ENCODE peak calls at places on chromosomes 4 and X, in four cellular contexts. L is GM12878, C is HepG2, S is H1. E is an unnamed sample. For H3K4me1, the result is how much of the 10 kb centered on the place peaks cover.

GRCh38 chr4:69823481-69824186 is 36.3 kb downstream of the SULT1E1 start:
- DNase-seq in L (no peak), C (peak), S (no peak), E (peak)

GRCh38 chr4:98546910-98547544 is 111.4 kb downstream of the TSPAN5 start:
- DNase-seq in L (no peak), C (no peak), S (no peak), E (no peak)

GRCh38 chrX:148691456-148691855 is 191.0 kb downstream of the AFF2 start:
- DNase-seq in L (no peak), C (no peak), S (no peak), E (no peak)

GRCh38 chr4:118289794-118290193 is 63.0 kb downstream of the PRSS12 start:
- DNase-seq in L (no peak), C (no peak), S (no peak), E (no peak)

GRCh38 chr4:22500831-22501714 is 14.8 kb downstream of the ADGRA3 start:
- DNase-seq in L (peak), C (no peak), S (no peak), E (no peak)

GRCh38 chrX:19846995-19847790 is 40.2 kb downstream of the SH3KBP1 start:
- DNase-seq in L (no peak), C (no peak), S (no peak), E (no peak)

GRCh38 chrX:113741744-113742143 is 842.1 kb upstream of the HTR2C start:
- DNase-seq in L (no peak), C (peak), S (no peak), E (peak)

GRCh38 chr4:77126844-77127614 is 30.0 kb upstream of the CCNG2 start:
- DNase-seq in L (no peak), C (no peak), S (no peak), E (no peak)

GRCh38 chrX:96721398-96721797 is 36.8 kb downstream of the DIAPH2 start:
- DNase-seq in L (peak), C (peak), S (no peak), E (no peak)

GRCh38 chr4:7985891-7986441 is 46.3 kb upstream of the AFAP1 start:
- DNase-seq in L (no peak), C (peak), S (no peak), E (no peak)

GRCh38 chr4:7985072-7985471 is 45.4 kb upstream of the AFAP1 start:
- DNase-seq in L (no peak), C (no peak), S (no peak), E (no peak)

GRCh38 chr4:7989654-7990053 is 50.0 kb upstream of the AFAP1 start:
- DNase-seq in L (no peak), C (no peak), S (no peak), E (peak)

GRCh38 chr4:7987148-7987989 is 47.7 kb upstream of the AFAP1 start:
- DNase-seq in L (peak), C (peak), S (peak), E (peak)

GRCh38 chr4:7988437-7988836 is 48.8 kb upstream of the AFAP1 start:
- DNase-seq in L (no peak), C (no peak), S (no peak), E (no peak)
- TF ChIP-seq TCF12 in L (no peak), C (no peak), S (no peak), E (no peak)

GRCh38 chrX:40088299-40088625 is 9.5 kb downstream of the BCOR start:
- DNase-seq in L (no peak), C (no peak), S (no peak), E (no peak)
- H3K4me1 ChIP-seq in L (under half), C (half or more), S (under half), E (under half)

GRCh38 chrX:40097101-40097491 is 662 bp downstream of the BCOR start:
- DNase-seq in L (no peak), C (no peak), S (no peak), E (peak)

GRCh38 chrX:40098264-40099045 is 697 bp upstream of the BCOR start:
- DNase-seq in L (no peak), C (no peak), S (peak), E (peak)

GRCh38 chrX:40099046-40099968 is 1.5 kb upstream of the BCOR start:
- DNase-seq in L (peak), C (no peak), S (peak), E (peak)

GRCh38 chrX:40096395-40097091 is 1.2 kb downstream of the BCOR start:
- DNase-seq in L (no peak), C (no peak), S (no peak), E (peak)

DNA sequence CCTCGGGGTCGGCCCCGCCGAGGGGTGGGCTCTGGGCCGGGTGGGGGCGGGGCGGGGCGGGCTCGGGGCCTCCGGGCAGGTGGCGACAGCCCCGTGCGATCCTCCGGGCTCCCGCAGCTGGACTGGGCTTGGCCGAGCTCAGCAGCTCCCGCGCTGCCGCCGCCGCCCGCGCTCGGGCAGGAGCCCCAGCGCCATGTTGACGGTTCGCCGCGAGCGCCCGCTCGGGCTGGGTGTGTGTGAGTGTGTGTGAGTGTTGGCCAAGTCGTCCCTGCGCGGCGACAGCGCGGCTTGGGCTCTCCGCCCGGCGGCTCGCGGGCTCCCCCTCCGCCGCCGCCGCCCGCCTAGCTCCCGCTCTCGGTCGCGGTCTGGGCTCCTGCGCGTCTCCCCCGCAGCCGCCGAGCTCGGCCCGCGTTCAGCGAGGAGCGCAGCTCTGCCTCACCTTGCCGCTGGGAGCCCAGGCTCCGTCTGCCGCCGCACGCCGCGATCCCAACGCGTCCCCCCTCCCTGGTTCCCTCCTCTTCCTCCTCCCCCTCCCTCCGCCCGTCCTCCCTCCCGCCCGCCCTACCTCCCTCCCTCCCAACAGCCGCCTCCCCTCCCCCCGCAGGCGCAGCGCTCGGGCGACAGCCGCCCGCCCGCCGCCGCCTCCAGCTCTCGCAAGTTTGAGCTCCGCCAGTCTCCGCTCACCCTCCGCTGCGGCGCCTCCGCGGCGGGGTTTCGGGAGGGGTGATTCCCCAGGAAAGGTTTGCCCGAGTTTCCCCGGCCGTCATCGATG is at the start of gene BCOR:
- DNase-seq in L (no peak), C (no peak), S (peak), E (peak)
- TF ChIP-seq CTCF in L (no peak), C (no peak), S (no peak), E (no peak)

GRCh38 chr4:6492027-6492590 is 19.7 kb upstream of the PPP2R2C start:
- DNase-seq in L (no peak), C (no peak), S (peak), E (no peak)

GRCh38 chr4:6492861-6493667 is 20.6 kb upstream of the PPP2R2C start:
- DNase-seq in L (no peak), C (no peak), S (peak), E (no peak)

GRCh38 chr4:6489962-6490361 is 17.5 kb upstream of the PPP2R2C start:
- DNase-seq in L (no peak), C (no peak), S (peak), E (no peak)

GRCh38 chr4:6493668-6494304 is 21.4 kb upstream of the PPP2R2C start:
- DNase-seq in L (no peak), C (no peak), S (peak), E (no peak)

GRCh38 chr4:6491235-6491634 is 18.8 kb upstream of the PPP2R2C start:
- DNase-seq in L (no peak), C (no peak), S (peak), E (no peak)
- TF ChIP-seq TCF12 in L (no peak), C (no peak), S (no peak), E (no peak)

GRCh38 chr4:8459867-8460453 is 19.4 kb downstream of the TRMT44 start:
- DNase-seq in L (no peak), C (no peak), S (no peak), E (no peak)

GRCh38 chr4:8461086-8461485 is 20.5 kb downstream of the TRMT44 start:
- DNase-seq in L (no peak), C (peak), S (no peak), E (no peak)

GRCh38 chr4:8461616-8462015 is 21.0 kb downstream of the TRMT44 start:
- DNase-seq in L (no peak), C (no peak), S (no peak), E (no peak)

GRCh38 chr4:8453957-8454356 is 13.4 kb downstream of the TRMT44 start:
- DNase-seq in L (no peak), C (no peak), S (no peak), E (no peak)

GRCh38 chr4:8457646-8458045 is 17.1 kb downstream of the TRMT44 start:
- DNase-seq in L (no peak), C (no peak), S (no peak), E (no peak)
- H3K4me1 ChIP-seq in L (under half), C (under half), S (under half), E (under half)

DNA sequence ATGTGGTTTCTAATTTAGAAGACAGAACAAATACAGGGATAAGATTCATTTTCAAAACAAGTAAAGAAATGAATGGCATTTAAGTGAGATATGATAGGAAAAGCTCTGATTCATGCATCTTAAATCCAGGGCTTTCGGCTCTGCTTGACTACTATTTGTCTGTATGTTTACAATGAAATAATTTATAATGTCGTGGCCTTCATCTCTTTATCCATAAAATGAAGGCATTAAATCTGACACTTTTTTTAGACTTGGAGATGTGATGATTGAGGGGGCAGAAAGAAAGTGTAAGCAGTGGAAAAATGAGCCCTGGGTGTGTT is 115.7 kb upstream of the KIT start:
- DNase-seq in L (no peak), C (no peak), S (no peak), E (no peak)
- TF ChIP-seq CTCF in L (no peak), C (no peak), S (no peak), E (no peak)

GRCh38 chr4:148542922-148543623 is 100.9 kb upstream of the NR3C2 start:
- DNase-seq in L (no peak), C (no peak), S (no peak), E (no peak)
- TF ChIP-seq TCF12 in L (no peak), C (no peak), S (no peak), E (no peak)

DNA sequence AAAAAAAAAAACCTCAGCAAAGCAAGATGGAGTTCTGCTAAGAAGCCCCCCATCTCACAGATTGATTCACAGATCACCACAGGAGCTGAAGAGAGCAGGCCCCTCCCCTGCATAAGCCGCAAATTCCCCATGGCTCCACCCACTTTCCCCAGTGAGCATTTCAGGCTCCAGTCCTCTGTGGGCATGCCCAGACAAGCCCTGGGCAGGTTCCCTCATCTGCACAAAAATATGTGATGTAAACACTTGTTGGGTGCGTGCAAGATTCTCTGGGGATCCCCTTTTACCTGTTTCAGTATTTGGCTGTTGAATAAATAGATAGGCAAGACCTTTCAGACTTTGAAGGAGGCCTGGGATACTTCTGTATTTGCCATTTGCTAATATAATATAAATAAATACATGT is 514.3 kb downstream of the PCDH7 start:
- DNase-seq in L (peak), C (no peak), S (no peak), E (no peak)
- H3K4me1 ChIP-seq in L (under half), C (under half), S (under half), E (under half)

DNA sequence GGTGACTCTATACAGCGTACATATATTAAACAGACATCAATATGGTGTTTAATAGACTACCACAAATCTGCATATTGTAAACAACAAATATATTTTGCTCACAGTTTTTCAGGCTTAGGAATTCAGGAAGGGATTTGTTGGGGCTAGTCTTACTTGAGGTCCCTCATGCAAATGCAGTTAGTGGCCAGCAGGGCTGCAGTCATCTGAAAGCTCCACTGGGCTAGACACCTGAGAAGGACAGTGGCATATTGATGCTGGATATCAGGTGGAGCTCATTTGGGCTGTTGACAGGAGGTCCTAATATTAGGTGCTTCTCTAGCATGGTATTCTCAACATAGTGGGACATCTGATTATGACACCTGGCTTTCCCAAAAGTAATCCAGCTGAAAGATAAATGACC is 493.8 kb upstream of the PABPC4L start:
- DNase-seq in L (no peak), C (no peak), S (no peak), E (no peak)
- TF ChIP-seq CTCF in L (no peak), C (no peak), S (no peak), E (no peak)

DNA sequence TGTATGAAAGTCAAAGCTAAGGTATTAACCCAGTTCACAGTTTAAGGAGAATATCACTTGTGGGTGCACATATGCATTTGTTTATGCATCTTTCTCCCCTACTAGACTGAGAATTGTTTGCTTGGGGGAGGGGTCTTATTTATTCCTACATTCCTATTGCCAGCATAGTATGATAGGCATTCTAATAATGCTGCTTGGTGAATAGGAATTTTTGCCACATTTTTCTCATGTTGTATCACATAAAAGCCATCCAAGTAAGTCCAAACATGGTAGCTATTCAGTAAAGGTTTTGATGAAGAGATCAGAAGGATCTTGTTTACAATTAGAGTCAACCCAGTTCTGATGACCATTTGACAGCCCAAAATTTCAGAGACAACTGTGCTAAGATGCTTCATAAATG is 48.6 kb downstream of the ASB9 start:
- DNase-seq in L (no peak), C (no peak), S (no peak), E (no peak)
- TF ChIP-seq TCF12 in L (no peak), C (no peak), S (no peak), E (no peak)

E was measured in SK-N-SH.